ENCODE peak calls at places on chromosome 18, in five cellular contexts. D, B, C, K and Y are unnamed samples.

GRCh38 chr18:37563810-37564511 is 1.6 kb downstream of the CELF4 start:
- DNase-seq in D (peak), C (no peak), K (no peak), B (no peak), Y (no peak)

GRCh38 chr18:79866889-79867574 is 69.3 kb downstream of the KCNG2 start:
- DNase-seq in K (no peak), B (no peak), D (no peak), C (no peak), Y (no peak)

GRCh38 chr18:47881752-47882455 is 48.6 kb downstream of the SMAD2 start:
- DNase-seq in K (no peak), D (no peak), C (no peak), B (no peak), Y (no peak)

GRCh38 chr18:76875390-76876330 is 53.3 kb downstream of the ZNF236 start:
- DNase-seq in B (peak), C (peak), K (peak), D (peak), Y (no peak)

GRCh38 chr18:22471546-22472131 is 53.9 kb upstream of the CTAGE1 start:
- DNase-seq in C (no peak), K (no peak), D (no peak), B (no peak), Y (no peak)

GRCh38 chr18:34207344-34207851 is 17.3 kb downstream of the NOL4 start:
- DNase-seq in K (no peak), B (no peak), D (no peak), C (no peak), Y (no peak)

GRCh38 chr18:9273221-9273620 is 61.4 kb upstream of the TWSG1 start:
- DNase-seq in D (no peak), C (no peak), K (no peak), B (no peak), Y (no peak)

GRCh38 chr18:39788395-39788794 is 2166.6 kb upstream of the PIK3C3 start:
- DNase-seq in B (no peak), C (no peak), K (no peak), D (no peak), Y (no peak)

GRCh38 chr18:27120246-27120645 is 64.9 kb downstream of the CHST9 start:
- DNase-seq in D (no peak), C (no peak), K (no peak), B (no peak), Y (no peak)

GRCh38 chr18:8657050-8657820 is 48.0 kb downstream of the RAB12 start:
- DNase-seq in B (no peak), C (no peak), K (no peak), D (peak), Y (no peak)

GRCh38 chr18:10234912-10235439 is 219.5 kb upstream of the APCDD1 start:
- DNase-seq in B (no peak), K (no peak), D (peak), C (no peak), Y (no peak)

GRCh38 chr18:45802814-45803492 is 22.5 kb upstream of the SIGLEC15 start:
- DNase-seq in K (no peak), B (no peak), D (no peak), C (no peak), Y (no peak)

GRCh38 chr18:2569338-2570207 is 1.7 kb downstream of the METTL4 start:
- DNase-seq in C (no peak), K (no peak), B (no peak), D (no peak), Y (no peak)

GRCh38 chr18:9737814-9738160 is 29.7 kb downstream of the RAB31 start:
- DNase-seq in B (no peak), D (peak), K (no peak), C (no peak), Y (no peak)

GRCh38 chr18:48079885-48080284 is 149.4 kb upstream of the SMAD2 start:
- DNase-seq in C (no peak), D (peak), K (no peak), B (no peak), Y (no peak)

GRCh38 chr18:78977627-78978271 is 1.9 kb upstream of the SALL3 start:
- DNase-seq in B (no peak), C (no peak), K (no peak), D (peak), Y (no peak)

GRCh38 chr18:43789234-43790000 is 512.1 kb upstream of the SYT4 start:
- DNase-seq in D (peak), B (no peak), K (no peak), C (no peak), Y (no peak)

GRCh38 chr18:31553800-31554199 is 37.9 kb upstream of the TTR start:
- DNase-seq in D (no peak), K (peak), B (no peak), C (no peak), Y (no peak)

GRCh38 chr18:79485788-79486355 is 90.1 kb downstream of the NFATC1 start:
- DNase-seq in B (no peak), C (peak), K (no peak), D (no peak), Y (no peak)

GRCh38 chr18:65751145-65752085 is 603 bp downstream of the CDH7 start:
- DNase-seq in K (peak), C (no peak), D (no peak), B (no peak), Y (no peak)

GRCh38 chr18:59516356-59517155 is 157.5 kb upstream of the LMAN1 start:
- DNase-seq in B (no peak), K (no peak), D (no peak), C (no peak), Y (no peak)

GRCh38 chr18:31667185-31667584 is 17.2 kb downstream of the B4GALT6 start:
- DNase-seq in C (no peak), D (no peak), B (no peak), K (no peak), Y (no peak)

GRCh38 chr18:6478111-6478510 is 63.4 kb upstream of the L3MBTL4 start:
- DNase-seq in D (no peak), B (no peak), K (no peak), C (no peak), Y (no peak)

GRCh38 chr18:62828852-62829251 is 113.5 kb downstream of the PHLPP1 start:
- DNase-seq in B (no peak), C (no peak), K (no peak), D (no peak), Y (no peak)